ENCODE peak calls at places on chromosome 7, in nine cellular contexts. G is GM23338, P is MM.1S, I is lung, E is A549, C is HepG2, Z is heart left ventricle, R is IMR-90, T is RWPE2. M is an unnamed sample.

GRCh38 chr7:27684491-27684890 is 21.8 kb upstream of the HIBADH start:
- DNase-seq in P (no peak), I (no peak), T (no peak), G (no peak), C (no peak), Z (no peak), R (no peak), E (no peak), M (no peak)

GRCh38 chr7:30521532-30521931 is 16.9 kb upstream of the GGCT start:
- DNase-seq in E (no peak), C (no peak), P (no peak), R (peak; percentile 56), Z (peak; percentile 61), T (no peak), I (no peak), G (no peak), M (no peak)

GRCh38 chr7:51045319-51046102 is 262.8 kb upstream of the GRB10 start:
- DNase-seq in T (no peak), R (peak; percentile 82), I (no peak), Z (no peak), C (peak; percentile 23), E (peak; percentile 49), P (no peak), G (no peak), M (no peak)

GRCh38 chr7:121084748-121085336 is 96.3 kb downstream of the CPED1 start:
- DNase-seq in G (no peak), E (no peak), T (peak; percentile 59), C (peak; percentile 24), Z (peak; percentile 28), P (no peak), R (peak; percentile 96), I (no peak), M (no peak)

GRCh38 chr7:121562274-121562673 is 166.2 kb upstream of the FAM3C start:
- DNase-seq in Z (no peak), E (no peak), R (peak; percentile 24), G (peak; percentile 25), I (no peak), P (no peak), T (no peak), C (no peak), M (no peak)

GRCh38 chr7:148436571-148436970 is 154.0 kb upstream of the C7orf33 start:
- DNase-seq in E (no peak), Z (no peak), C (peak; percentile 27), G (peak; percentile 4), I (no peak), T (no peak), P (no peak), R (no peak), M (no peak)

GRCh38 chr7:139058963-139059362 is 23.1 kb upstream of the ZC3HAV1L start:
- DNase-seq in R (peak; percentile 23), Z (no peak), E (no peak), G (no peak), P (no peak), C (no peak), T (no peak), I (no peak), M (peak; percentile 53)

GRCh38 chr7:30674420-30674819 is 7.8 kb downstream of the CRHR2 start:
- DNase-seq in Z (no peak), C (no peak), R (no peak), G (no peak), T (no peak), I (no peak), E (no peak), P (no peak), M (no peak)

GRCh38 chr7:11911900-11912299 is 79.9 kb upstream of the THSD7A start:
- DNase-seq in E (no peak), P (no peak), I (no peak), Z (no peak), G (peak; percentile 27), T (no peak), C (no peak), R (no peak), M (peak; percentile 14)

GRCh38 chr7:537911-538634 is 18.4 kb upstream of the PDGFA start:
- DNase-seq in I (peak; percentile 88), E (peak; percentile 96), G (peak; percentile 44), C (peak; percentile 81), P (no peak), T (peak; percentile 98), R (peak; percentile 89), Z (peak; percentile 89), M (no peak)

GRCh38 chr7:7103343-7104313 is 78.7 kb upstream of the C1GALT1 start:
- DNase-seq in E (peak; percentile 46), G (peak; percentile 77), T (no peak), P (peak; percentile 56), I (no peak), Z (no peak), C (peak; percentile 61), R (peak; percentile 74), M (peak; percentile 74)

GRCh38 chr7:131536361-131536849 is 20.0 kb downstream of the PODXL start:
- DNase-seq in R (no peak), Z (no peak), E (no peak), G (no peak), C (no peak), I (no peak), T (no peak), P (no peak), M (no peak)

GRCh38 chr7:81515009-81515408 is 254.8 kb downstream of the HGF start:
- DNase-seq in R (peak; percentile 49), C (no peak), I (no peak), E (no peak), T (no peak), Z (no peak), P (no peak), G (no peak), M (no peak)

GRCh38 chr7:104962781-104963180 is 51.2 kb upstream of the KMT2E start:
- DNase-seq in I (no peak), T (peak; percentile 85), R (no peak), E (no peak), C (no peak), G (no peak), P (peak; percentile 98), Z (no peak), M (no peak)

GRCh38 chr7:64881461-64882287 is 21.4 kb upstream of the ZNF273 start:
- DNase-seq in E (no peak), T (no peak), G (no peak), I (peak; percentile 21), P (no peak), Z (no peak), R (no peak), C (no peak), M (no peak)

GRCh38 chr7:100122067-100122466 is 2.6 kb downstream of the CNPY4 start:
- DNase-seq in G (no peak), T (no peak), P (no peak), E (no peak), R (no peak), C (peak; percentile 90), I (no peak), Z (peak; percentile 13), M (no peak)

GRCh38 chr7:80999771-81000170 is 80.9 kb upstream of the SEMA3C start:
- DNase-seq in C (no peak), Z (no peak), R (no peak), E (no peak), T (no peak), G (no peak), P (no peak), I (no peak), M (no peak)

GRCh38 chr7:105151152-105151551 is 137.1 kb downstream of the KMT2E start:
- DNase-seq in I (no peak), C (no peak), T (no peak), Z (no peak), G (no peak), R (no peak), P (no peak), E (no peak), M (no peak)

GRCh38 chr7:40749877-40750276 is 615.1 kb downstream of the SUGCT start:
- DNase-seq in G (peak; percentile 17), E (no peak), R (peak; percentile 48), T (no peak), I (no peak), C (no peak), P (no peak), Z (no peak), M (no peak)

GRCh38 chr7:122143376-122143750 is 686 bp downstream of the AASS start:
- DNase-seq in T (peak; percentile 51), E (no peak), P (peak; percentile 29), G (no peak), Z (peak; percentile 25), C (no peak), I (no peak), R (peak; percentile 19), M (peak; percentile 42)

GRCh38 chr7:141562543-141562942 is 11.3 kb downstream of the AGK start:
- DNase-seq in G (no peak), C (no peak), T (no peak), Z (peak; percentile 49), E (no peak), I (no peak), R (no peak), P (no peak), M (no peak)

GRCh38 chr7:135905355-135905754 is 71.8 kb downstream of the MTPN start:
- DNase-seq in C (no peak), R (no peak), P (no peak), E (no peak), Z (no peak), T (no peak), G (no peak), I (no peak), M (no peak)

GRCh38 chr7:33744293-33744692 is 161.0 kb upstream of the BMPER start:
- DNase-seq in E (no peak), R (peak; percentile 14), T (no peak), P (peak; percentile 41), Z (no peak), I (no peak), C (peak; percentile 58), G (peak; percentile 72), M (peak; percentile 53)

GRCh38 chr7:46153951-46154787 is 233.1 kb upstream of the IGFBP3 start:
- DNase-seq in Z (no peak), I (no peak), P (peak; percentile 91), C (peak; percentile 87), E (no peak), G (peak; percentile 15), T (peak; percentile 59), R (no peak), M (no peak)
- TF ChIP-seq CTCF in Z (no peak), I (no peak), P (peak; percentile 19), C (peak; percentile 57), E (no peak), G (peak; percentile 32), T (peak; percentile 6), R (no peak), M (no peak)

GRCh38 chr7:151774951-151775350 is 102.0 kb downstream of the PRKAG2 start:
- DNase-seq in P (no peak), T (no peak), I (no peak), E (no peak), C (no peak), R (no peak), Z (peak; percentile 19), G (no peak), M (no peak)
- H3K4me1 ChIP-seq in P (no peaks in the 10 kb centered on the region), T (no peaks in the 10 kb centered on the region), I (no peaks in the 10 kb centered on the region), E (no peaks in the 10 kb centered on the region), C (no peaks in the 10 kb centered on the region), R (no peaks in the 10 kb centered on the region), Z (no peaks in the 10 kb centered on the region), G (no peaks in the 10 kb centered on the region), M (peaks cover 7% of the 10 kb centered on the region)

GRCh38 chr7:106597751-106598619 is 63.0 kb downstream of the CCDC71L start:
- DNase-seq in T (no peak), C (no peak), I (no peak), E (no peak), Z (no peak), G (no peak), R (no peak), P (no peak), M (no peak)
- H3K4me3 ChIP-seq in T (no peak overlapping the region), C (no peak overlapping the region), I (no peak overlapping the region), E (peak overlapping the region; percentile 15), Z (peak overlapping the region; percentile 53), G (no peak overlapping the region), R (no peak overlapping the region), P (peak overlapping the region; percentile 16), M (no peak overlapping the region)

GRCh38 chr7:24788075-24788474 is 30.8 kb upstream of the GSDME start:
- DNase-seq in C (no peak), I (no peak), G (no peak), E (no peak), Z (no peak), R (no peak), T (no peak), P (no peak), M (no peak)
- TF ChIP-seq CTCF in C (peak; percentile 35), I (no peak), G (peak; percentile 37), E (peak; percentile 27), Z (no peak), R (no peak), T (peak; percentile 37), P (peak; percentile 41), M (peak; percentile 58)

M was measured in A673.